ENCODE peak calls at places on chromosomes 2 and 18, in five cellular contexts. O is CD8-positive, alpha-beta T cell; N is fibroblast of pulmonary artery; W is HFFc6; F is cardiac fibroblast. H is an unnamed sample.

GRCh38 chr2:159362816-159363251 is 76.3 kb upstream of the WDSUB1 start:
- DNase-seq in W (peak), N (peak), F (peak), O (no peak), H (no peak)

GRCh38 chr2:108447947-108448677 is 894 bp upstream of the GCC2 start:
- DNase-seq in F (no peak), O (no peak), N (no peak), W (no peak), H (no peak)

GRCh38 chr2:85924522-85924921 is 35.7 kb upstream of the ST3GAL5 start:
- DNase-seq in F (peak), O (no peak), W (peak), N (peak), H (no peak)

GRCh38 chr2:212958757-212959295 is 192.6 kb downstream of the IKZF2 start:
- DNase-seq in W (peak), F (peak), O (no peak), N (peak), H (no peak)

GRCh38 chr2:237458519-237458918 is 28.5 kb upstream of the MLPH start:
- DNase-seq in N (no peak), F (no peak), W (no peak), O (no peak), H (no peak)

GRCh38 chr18:60846396-60846795 is 473.8 kb upstream of the MC4R start:
- DNase-seq in F (peak), W (no peak), N (no peak), O (no peak), H (no peak)

GRCh38 chr2:167748536-167748935 is 498.9 kb downstream of the STK39 start:
- DNase-seq in W (no peak), N (no peak), O (no peak), F (no peak), H (no peak)

GRCh38 chr2:158894078-158894477 is 74.4 kb upstream of the TANC1 start:
- DNase-seq in O (no peak), N (peak), W (no peak), F (peak), H (no peak)

GRCh38 chr2:105750735-105751134 is 6.0 kb downstream of the NCK2 start:
- DNase-seq in F (no peak), N (no peak), O (no peak), W (no peak), H (no peak)

GRCh38 chr2:70643715-70644114 is 90.1 kb upstream of the TGFA start:
- DNase-seq in F (peak), N (no peak), O (no peak), W (no peak), H (no peak)

GRCh38 chr2:163604941-163605555 is 130.8 kb downstream of the FIGN start:
- DNase-seq in O (no peak), W (peak), F (peak), N (peak), H (no peak)

GRCh38 chr2:101998556-101999121 is 6.9 kb downstream of the IL1R2 start:
- DNase-seq in O (no peak), W (no peak), N (no peak), F (no peak), H (no peak)
- TF ChIP-seq CTCF in O (no peak), W (no peak), N (no peak), F (no peak), H (no peak)

DNA sequence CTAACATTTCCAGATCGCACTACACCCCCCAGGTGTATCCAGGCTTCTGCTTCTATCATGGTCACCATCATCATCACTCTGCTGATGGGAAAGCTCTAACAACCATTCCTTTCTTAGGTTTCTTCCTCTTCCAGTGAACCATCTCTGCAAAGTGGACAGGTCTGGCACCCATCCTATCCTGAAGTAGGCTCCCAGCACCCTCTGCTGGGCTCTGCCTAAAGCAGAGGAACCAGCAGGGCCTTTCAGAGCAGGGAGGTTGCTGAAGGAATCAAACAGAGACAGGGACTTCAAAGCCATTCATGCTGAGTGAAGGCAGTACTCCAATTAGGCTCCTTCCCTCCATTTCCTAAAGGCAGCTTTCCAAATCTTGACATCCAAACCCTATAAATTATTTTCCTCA is 27.2 kb upstream of the SATB2 start:
- DNase-seq in O (no peak), F (peak), N (no peak), W (peak), H (no peak)
- TF ChIP-seq CTCF in O (no peak), F (peak), N (peak), W (peak), H (peak)

DNA sequence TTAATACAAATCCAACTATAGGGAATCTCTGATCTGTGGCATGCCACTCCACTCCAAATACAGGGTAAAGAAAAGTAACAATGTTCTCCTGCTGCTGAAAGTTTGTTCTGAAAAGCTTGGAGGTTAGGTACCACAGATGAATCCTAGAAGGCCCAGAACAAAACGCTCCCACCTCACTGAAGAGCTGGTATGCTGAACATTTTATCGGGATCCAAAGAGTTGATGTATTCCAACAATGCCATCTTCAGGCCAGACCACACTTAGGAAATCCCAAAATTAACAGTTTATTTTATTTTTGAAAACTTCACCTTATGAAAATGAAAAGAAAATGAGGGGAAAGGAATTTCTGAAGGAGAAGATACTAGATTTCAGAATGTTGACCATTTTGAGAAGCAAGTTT is 145.1 kb upstream of the CDH19 start:
- DNase-seq in O (no peak), W (no peak), F (peak), N (peak), H (no peak)
- TF ChIP-seq CTCF in O (no peak), W (no peak), F (peak), N (peak), H (peak)

GRCh38 chr18:830315-830901 is 18.4 kb upstream of the YES1 start:
- DNase-seq in W (no peak), N (peak), O (peak), F (peak), H (no peak)

GRCh38 chr18:834086-834720 is 22.2 kb upstream of the YES1 start:
- DNase-seq in F (no peak), W (no peak), N (no peak), O (no peak), H (no peak)

GRCh38 chr18:829432-829831 is 17.4 kb upstream of the YES1 start:
- DNase-seq in O (no peak), W (no peak), N (no peak), F (no peak), H (no peak)

GRCh38 chr18:833197-833596 is 21.2 kb upstream of the YES1 start:
- DNase-seq in N (no peak), F (no peak), O (no peak), W (no peak), H (no peak)

GRCh38 chr18:832085-832681 is 20.1 kb upstream of the YES1 start:
- DNase-seq in W (no peak), F (peak), N (no peak), O (peak), H (no peak)
- TF ChIP-seq CTCF in W (no peak), F (peak), N (peak), O (no peak), H (no peak)

DNA sequence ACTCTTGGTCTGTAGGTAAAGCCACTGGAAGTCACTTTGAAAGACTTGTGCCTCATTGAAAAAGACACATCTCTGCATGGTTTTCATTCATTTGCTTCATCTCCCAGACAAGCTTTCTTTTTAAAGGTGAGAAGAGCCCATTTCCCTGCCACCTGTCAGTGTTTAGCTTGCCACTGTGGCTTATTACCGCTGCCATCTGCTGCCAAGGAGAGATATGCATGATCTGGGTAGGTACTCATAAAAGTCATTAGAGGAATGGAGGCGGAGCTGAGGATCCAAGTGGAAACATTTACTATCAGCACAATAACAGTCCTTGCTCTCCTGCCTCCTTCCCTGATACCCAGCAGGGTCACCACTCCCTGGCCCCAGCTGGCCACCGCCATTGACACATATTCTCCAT is 390.4 kb downstream of the TSN start:
- DNase-seq in O (no peak), F (no peak), N (no peak), W (no peak), H (no peak)
- TF ChIP-seq CTCF in O (no peak), F (no peak), N (no peak), W (no peak), H (no peak)

DNA sequence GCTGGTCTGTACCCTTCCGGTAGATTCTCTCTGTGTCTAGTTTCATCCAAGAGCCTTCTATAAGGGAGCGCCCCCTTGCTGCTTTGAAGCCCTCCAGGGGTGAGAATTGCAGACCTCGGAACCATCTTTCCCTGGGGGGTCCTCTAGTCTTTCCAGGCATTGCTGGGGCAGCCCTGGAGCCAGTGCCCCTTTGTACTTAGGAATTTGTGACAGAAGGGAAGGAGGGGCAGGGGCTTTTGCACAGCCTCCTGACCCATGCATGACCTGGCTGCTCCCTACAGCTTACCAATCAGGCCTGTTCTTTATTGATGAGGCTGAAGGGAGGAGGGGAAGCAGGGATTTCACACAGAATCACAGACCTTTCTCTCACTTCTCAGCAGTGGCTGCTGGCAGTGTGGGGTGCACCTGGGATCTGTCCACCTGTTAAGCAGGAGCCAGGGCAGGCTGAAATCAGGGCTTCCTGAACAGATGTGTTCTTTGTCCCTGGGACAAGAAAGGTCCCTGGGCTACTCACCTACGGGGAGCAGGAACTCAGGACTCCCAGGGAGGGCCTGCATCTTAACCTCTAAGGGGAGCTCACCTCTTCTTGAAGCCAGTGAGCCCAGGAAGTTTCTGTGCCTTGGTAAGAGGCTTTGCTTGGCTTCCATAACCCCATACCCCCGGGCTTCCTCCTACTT is 56.0 kb upstream of the MAPRE3 start:
- DNase-seq in F (no peak), W (no peak), N (no peak), O (no peak), H (peak)
- TF ChIP-seq CTCF in F (no peak), W (no peak), N (no peak), O (no peak), H (no peak)